ENCODE peak calls at places on chromosomes 11 and 22, in four cellular contexts. Z is A549, E is K562, X is HepG2. I is an unnamed sample.

GRCh38 chr22:26323013-26323412 is 106.0 kb upstream of the ASPHD2 start:
- DNase-seq in X (no peak), E (no peak), Z (no peak), I (no peak)

GRCh38 chr11:126719740-126720139 is 280.8 kb downstream of the KIRREL3 start:
- DNase-seq in Z (no peak), X (no peak), E (no peak), I (no peak)

GRCh38 chr11:118522571-118523072 is 4.7 kb upstream of the TTC36 start:
- DNase-seq in Z (no peak), E (peak), X (peak), I (peak)

GRCh38 chr11:61795459-61795858 is 2.7 kb downstream of the FEN1 start:
- DNase-seq in E (no peak), X (no peak), Z (no peak), I (no peak)

GRCh38 chr22:23353004-23353403 is 172.7 kb downstream of the BCR start:
- DNase-seq in E (no peak), Z (no peak), X (no peak), I (no peak)

GRCh38 chr11:128470081-128470480 is 117.3 kb downstream of the ETS1 start:
- DNase-seq in E (no peak), Z (no peak), X (no peak), I (no peak)

GRCh38 chr11:22177186-22177585 is 15.7 kb upstream of the ANO5 start:
- DNase-seq in X (peak), Z (no peak), E (no peak), I (no peak)

GRCh38 chr22:36252754-36253522 is at the start of gene APOL1:
- DNase-seq in E (peak), X (peak), Z (no peak), I (no peak)

GRCh38 chr11:47599821-47600377 is 5.7 kb upstream of the C1QTNF4 start:
- DNase-seq in X (no peak), E (no peak), Z (no peak), I (no peak)

GRCh38 chr22:41354979-41355378 is 26.8 kb upstream of the TEF start:
- DNase-seq in Z (no peak), X (no peak), E (no peak), I (no peak)

GRCh38 chr11:22432331-22433065 is 94.3 kb downstream of the SLC17A6 start:
- DNase-seq in X (no peak), E (no peak), Z (no peak), I (peak)

GRCh38 chr22:29799217-29799680 is 32.1 kb downstream of the UQCR10 start:
- DNase-seq in E (peak), Z (peak), X (peak), I (peak)

GRCh38 chr22:17980638-17981051 is 43.7 kb downstream of the MICAL3 start:
- DNase-seq in Z (no peak), E (peak), X (no peak), I (peak)

GRCh38 chr11:46291441-46292143 is 14.1 kb downstream of the CREB3L1 start:
- DNase-seq in X (no peak), Z (no peak), E (no peak), I (no peak)

GRCh38 chr11:86511086-86511551 is 136.4 kb downstream of the CCDC81 start:
- DNase-seq in Z (peak), X (no peak), E (no peak), I (no peak)

GRCh38 chr22:47320560-47320959 is 558.1 kb downstream of the TBC1D22A start:
- DNase-seq in E (no peak), X (no peak), Z (no peak), I (no peak)

GRCh38 chr11:134330611-134331564 is 900 bp upstream of the GLB1L2 start:
- DNase-seq in X (peak), Z (no peak), E (no peak), I (no peak)

GRCh38 chr22:44347549-44347948 is 34.8 kb upstream of the SHISAL1 start:
- DNase-seq in X (no peak), Z (no peak), E (no peak), I (no peak)

GRCh38 chr11:2811206-2812091 is 74.1 kb downstream of the CDKN1C start:
- DNase-seq in Z (no peak), E (peak), X (no peak), I (no peak)

GRCh38 chr22:38135133-38135706 is 24.7 kb upstream of the BAIAP2L2 start:
- DNase-seq in E (no peak), X (no peak), Z (peak), I (no peak)

GRCh38 chr11:14969922-14970323 is 2.2 kb downstream of the CALCA start:
- DNase-seq in Z (no peak), E (peak), X (peak), I (peak)

GRCh38 chr11:47992959-47993820 is 12.8 kb downstream of the PTPRJ start:
- DNase-seq in Z (peak), X (no peak), E (peak), I (no peak)

GRCh38 chr11:106236295-106236694 is 158.8 kb downstream of the AASDHPPT start:
- DNase-seq in X (no peak), Z (no peak), E (no peak), I (no peak)

GRCh38 chr22:24338701-24339451 is 68.2 kb downstream of the SPECC1L start:
- DNase-seq in E (no peak), X (no peak), Z (no peak), I (no peak)

GRCh38 chr22:24460418-24461089 is 33.2 kb downstream of the ADORA2A start:
- DNase-seq in E (no peak), Z (no peak), X (peak), I (no peak)

GRCh38 chr22:29503811-29504372 is 23.9 kb downstream of the NEFH start:
- DNase-seq in X (no peak), E (no peak), Z (no peak), I (no peak)

GRCh38 chr11:3686751-3687150 is 15.6 kb upstream of the CHRNA10 start:
- DNase-seq in X (no peak), E (no peak), Z (no peak), I (no peak)

GRCh38 chr11:5690216-5690615 is 626 bp downstream of the TRIM22 start:
- DNase-seq in E (no peak), Z (no peak), X (no peak), I (no peak)

GRCh38 chr11:122202161-122202950 is 86.3 kb upstream of the BLID start:
- DNase-seq in E (no peak), X (peak), Z (no peak), I (peak)

GRCh38 chr11:42234381-42235035 is 775.1 kb upstream of the LRRC4C start:
- DNase-seq in X (no peak), E (no peak), Z (no peak), I (no peak)

GRCh38 chr22:23192133-23192532 is 11.8 kb downstream of the BCR start:
- DNase-seq in Z (no peak), X (no peak), E (no peak), I (no peak)

GRCh38 chr11:102050927-102051575 is 3.8 kb downstream of the CFAP300 start:
- DNase-seq in X (no peak), E (no peak), Z (no peak), I (no peak)

GRCh38 chr11:126194121-126194543 is 17.3 kb downstream of the RPUSD4 start:
- DNase-seq in Z (peak), E (peak), X (peak), I (peak)

GRCh38 chr11:10304495-10305261 is at the start of gene ADM:
- DNase-seq in Z (peak), E (peak), X (peak), I (peak)

GRCh38 chr22:42320463-42321416 is 50.3 kb upstream of the TCF20 start:
- DNase-seq in X (no peak), Z (no peak), E (no peak), I (no peak)

DNA sequence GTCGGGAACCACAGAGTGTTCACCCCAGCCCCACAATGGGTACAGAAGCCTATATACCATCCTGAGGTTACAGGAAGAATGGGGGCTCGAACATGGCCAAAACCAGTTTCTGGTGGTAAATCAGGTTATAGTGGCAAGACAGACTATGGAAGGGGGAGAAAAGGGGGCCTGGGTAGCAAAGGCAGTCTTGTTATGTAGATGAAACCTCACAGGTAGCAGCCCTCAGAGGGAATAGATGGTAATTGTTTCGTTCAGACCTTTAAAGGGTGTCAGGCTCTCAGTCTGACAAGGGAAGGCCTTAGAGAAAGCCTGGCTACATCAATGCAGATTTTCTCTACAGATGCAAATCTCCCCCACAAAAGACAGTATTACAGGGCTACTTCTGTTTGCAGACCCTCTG is 3.4 kb downstream of the CAPN1 start:
- DNase-seq in X (no peak), E (no peak), Z (no peak), I (no peak)
- TF ChIP-seq CHD2 in X (no peak), E (no peak), Z (no peak), I (no peak)

GRCh38 chr11:124725719-124726105 is 14.0 kb upstream of the NRGN start:
- DNase-seq in Z (no peak), E (no peak), X (no peak), I (no peak)
- TF ChIP-seq CHD2 in Z (no peak), E (no peak), X (no peak), I (no peak)

DNA sequence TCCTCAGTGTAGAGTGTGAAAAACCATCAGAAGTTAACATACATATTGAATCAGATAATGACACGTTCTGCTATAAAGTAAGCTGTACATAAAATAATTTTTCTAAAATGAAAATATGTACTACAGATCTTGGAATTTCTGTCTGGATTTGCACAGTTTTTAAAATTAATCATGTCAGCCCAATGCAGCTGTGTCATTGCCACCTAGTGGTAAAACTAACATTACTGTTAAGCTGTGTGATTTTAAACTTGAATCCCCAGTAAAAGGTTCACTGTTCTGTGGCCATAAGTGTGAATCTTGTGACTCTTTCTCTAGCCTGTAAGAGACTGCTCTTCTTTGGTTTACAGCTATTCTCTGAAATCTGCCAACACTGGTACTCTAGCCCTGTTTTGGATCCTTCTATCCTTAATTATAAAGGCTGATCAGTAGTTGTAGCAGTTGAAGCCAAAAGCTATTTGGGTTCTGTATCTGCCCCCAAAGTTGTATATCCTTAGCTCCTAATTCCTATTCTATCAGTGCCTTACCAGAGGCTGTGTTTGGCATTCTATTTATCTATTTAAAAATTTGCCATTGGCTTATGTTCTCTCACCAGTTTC is 4.0 kb downstream of the JRKL start:
- DNase-seq in Z (peak), E (peak), X (peak), I (peak)
- TF ChIP-seq CHD2 in Z (no peak), E (no peak), X (no peak), I (no peak)

GRCh38 chr11:120224872-120225371 is 14.1 kb downstream of the OAF start:
- DNase-seq in Z (no peak), X (no peak), E (no peak), I (no peak)

GRCh38 chr11:120226242-120226641 is 13.7 kb upstream of the POU2F3 start:
- DNase-seq in Z (no peak), X (no peak), E (no peak), I (no peak)

GRCh38 chr11:120226714-120227113 is 13.2 kb upstream of the POU2F3 start:
- DNase-seq in Z (no peak), X (no peak), E (no peak), I (no peak)

GRCh38 chr11:120224386-120224785 is 13.6 kb downstream of the OAF start:
- DNase-seq in X (no peak), E (no peak), Z (no peak), I (no peak)

GRCh38 chr11:120225372-120225909 is 14.5 kb upstream of the POU2F3 start:
- DNase-seq in X (no peak), E (no peak), Z (no peak), I (no peak)
- TF ChIP-seq CHD2 in X (no peak), E (no peak), Z (no peak), I (no peak)

DNA sequence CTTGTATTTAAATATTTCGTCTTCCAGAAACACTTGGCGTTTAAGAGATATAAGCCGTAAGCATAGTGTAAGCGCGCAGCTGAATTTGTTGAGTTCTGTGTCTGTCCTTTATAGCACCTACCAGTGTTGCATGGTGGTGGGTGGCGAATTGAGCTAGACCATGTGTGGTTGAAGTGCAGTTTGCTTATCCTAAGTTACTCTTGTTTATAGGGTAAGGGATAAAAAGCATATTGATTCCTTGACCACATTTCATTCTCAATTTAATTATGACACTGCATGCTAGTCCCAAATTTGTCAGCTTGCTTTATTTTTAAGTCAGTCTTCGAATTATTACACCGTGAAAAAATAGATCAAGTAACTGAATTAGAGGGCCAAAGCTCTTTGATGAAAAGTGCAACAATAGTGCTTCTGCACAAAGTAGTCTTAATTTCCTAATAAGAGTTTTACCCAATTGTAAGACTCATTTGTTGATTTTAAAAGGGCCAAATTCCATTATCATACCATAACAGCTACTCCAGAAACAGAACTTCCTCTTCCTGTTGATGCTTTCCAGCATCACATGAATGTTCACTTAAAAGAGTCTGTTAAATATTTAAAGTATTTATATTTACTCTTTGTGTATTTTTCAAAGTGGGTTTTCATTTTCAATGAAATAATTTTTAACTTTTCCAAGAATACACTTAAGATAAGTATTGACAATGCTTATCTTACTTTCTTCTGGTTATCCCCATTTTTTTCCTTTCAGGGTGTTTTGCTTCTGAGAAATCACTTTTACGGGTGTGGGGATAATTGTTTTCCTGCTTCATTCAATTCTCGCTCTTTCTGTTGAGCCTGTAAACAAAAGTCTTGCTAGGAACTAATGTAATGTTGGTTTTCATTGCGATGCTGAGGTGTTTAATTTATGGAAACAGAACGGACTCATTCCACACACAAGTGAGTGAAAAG is 2.0 kb downstream of the ARHGEF12 start:
- DNase-seq in E (no peak), Z (no peak), X (peak), I (no peak)
- TF ChIP-seq CHD2 in E (no peak), Z (no peak), X (no peak), I (no peak)